ENCODE peak calls at places on chromosomes 13 and 19, in four cellular contexts. One of them, this sample, is unnamed. For H3K9me3, the result is how much of the 10 kb centered on the place peaks cover.

GRCh38 chr19:40416918-40417713 is 3.9 kb upstream of the PRX start:
- DNase-seq in suprapubic skin: no peak
- DNase-seq in SK-N-SH: no peak
- DNase-seq in breast epithelium: peak
- DNase-seq in this sample: peak

GRCh38 chr19:33902802-33903488 is 106.3 kb downstream of the KCTD15 start:
- DNase-seq in suprapubic skin: no peak
- DNase-seq in SK-N-SH: peak
- DNase-seq in breast epithelium: no peak
- DNase-seq in this sample: no peak

GRCh38 chr19:49592486-49593232 is 1.7 kb downstream of the PRR12 start:
- DNase-seq in suprapubic skin: no peak
- DNase-seq in SK-N-SH: no peak
- DNase-seq in breast epithelium: no peak
- DNase-seq in this sample: no peak

GRCh38 chr19:8585894-8586750 is 8.9 kb upstream of the MYO1F start:
- DNase-seq in suprapubic skin: no peak
- DNase-seq in SK-N-SH: peak
- DNase-seq in breast epithelium: no peak
- DNase-seq in this sample: peak

GRCh38 chr13:100274942-100275506 is 186.1 kb downstream of the PCCA start:
- DNase-seq in suprapubic skin: no peak
- DNase-seq in SK-N-SH: no peak
- DNase-seq in breast epithelium: no peak
- DNase-seq in this sample: no peak

GRCh38 chr13:87884874-87885273 is 213.7 kb downstream of the SLITRK5 start:
- DNase-seq in suprapubic skin: no peak
- DNase-seq in SK-N-SH: peak
- DNase-seq in breast epithelium: no peak
- DNase-seq in this sample: no peak

GRCh38 chr19:46717716-46718143 is 816 bp upstream of the PRKD2 start:
- DNase-seq in suprapubic skin: no peak
- DNase-seq in SK-N-SH: no peak
- DNase-seq in breast epithelium: no peak
- DNase-seq in this sample: no peak

GRCh38 chr19:21434516-21434915 is 37.6 kb downstream of the ZNF493 start:
- DNase-seq in suprapubic skin: no peak
- DNase-seq in SK-N-SH: no peak
- DNase-seq in breast epithelium: no peak
- DNase-seq in this sample: no peak

GRCh38 chr13:84999252-84999651 is 800.0 kb downstream of the SLITRK6 start:
- DNase-seq in suprapubic skin: no peak
- DNase-seq in SK-N-SH: no peak
- DNase-seq in breast epithelium: no peak
- DNase-seq in this sample: no peak

GRCh38 chr13:48233097-48233885 is at the start of gene ITM2B:
- DNase-seq in suprapubic skin: peak
- DNase-seq in SK-N-SH: peak
- DNase-seq in breast epithelium: peak
- DNase-seq in this sample: peak

GRCh38 chr19:17347877-17348276 is 10.5 kb downstream of the GTPBP3 start:
- DNase-seq in suprapubic skin: no peak
- DNase-seq in SK-N-SH: no peak
- DNase-seq in breast epithelium: no peak
- DNase-seq in this sample: no peak

GRCh38 chr19:38401148-38401547 is 1.7 kb upstream of the FAM98C start:
- DNase-seq in suprapubic skin: no peak
- DNase-seq in SK-N-SH: no peak
- DNase-seq in breast epithelium: no peak
- DNase-seq in this sample: no peak

GRCh38 chr19:8321760-8322637 is 703 bp downstream of the RPS28 start:
- DNase-seq in suprapubic skin: no peak
- DNase-seq in SK-N-SH: no peak
- DNase-seq in breast epithelium: no peak
- DNase-seq in this sample: no peak

GRCh38 chr19:41706741-41707501 is 1.5 kb upstream of the CEACAM5 start:
- DNase-seq in suprapubic skin: peak
- DNase-seq in SK-N-SH: peak
- DNase-seq in breast epithelium: no peak
- DNase-seq in this sample: peak

GRCh38 chr13:110269509-110270185 is 37.3 kb downstream of the COL4A1 start:
- DNase-seq in suprapubic skin: no peak
- DNase-seq in SK-N-SH: no peak
- DNase-seq in breast epithelium: no peak
- DNase-seq in this sample: no peak

GRCh38 chr13:50384724-50385123 is 369.5 kb downstream of the KCNRG start:
- DNase-seq in suprapubic skin: no peak
- DNase-seq in SK-N-SH: no peak
- DNase-seq in breast epithelium: no peak
- DNase-seq in this sample: no peak

GRCh38 chr13:77143325-77143907 is 116.5 kb upstream of the FBXL3 start:
- DNase-seq in suprapubic skin: no peak
- DNase-seq in SK-N-SH: no peak
- DNase-seq in breast epithelium: no peak
- DNase-seq in this sample: no peak

GRCh38 chr19:40671404-40671803 is 19.0 kb downstream of the NUMBL start:
- DNase-seq in suprapubic skin: no peak
- DNase-seq in SK-N-SH: no peak
- DNase-seq in breast epithelium: peak
- DNase-seq in this sample: no peak

GRCh38 chr19:34259367-34259865 is 5.1 kb downstream of the GARRE1 start:
- DNase-seq in suprapubic skin: no peak
- DNase-seq in SK-N-SH: no peak
- DNase-seq in breast epithelium: no peak
- DNase-seq in this sample: no peak

GRCh38 chr13:27821566-27821965 is 29.3 kb downstream of the GSX1 start:
- DNase-seq in suprapubic skin: no peak
- DNase-seq in SK-N-SH: no peak
- DNase-seq in breast epithelium: no peak
- DNase-seq in this sample: no peak

GRCh38 chr19:18558202-18558555 is 509 bp downstream of the KXD1 start:
- DNase-seq in suprapubic skin: no peak
- DNase-seq in SK-N-SH: no peak
- DNase-seq in breast epithelium: no peak
- DNase-seq in this sample: no peak

GRCh38 chr19:46990998-46991676 is 28.5 kb upstream of the NPAS1 start:
- DNase-seq in suprapubic skin: peak
- DNase-seq in SK-N-SH: peak
- DNase-seq in breast epithelium: peak
- DNase-seq in this sample: peak

GRCh38 chr13:85313761-85314503 is 485.3 kb downstream of the SLITRK6 start:
- DNase-seq in suprapubic skin: no peak
- DNase-seq in SK-N-SH: peak
- DNase-seq in breast epithelium: no peak
- DNase-seq in this sample: no peak

GRCh38 chr13:49346460-49346859 is 97.4 kb downstream of the CAB39L start:
- DNase-seq in suprapubic skin: no peak
- DNase-seq in SK-N-SH: no peak
- DNase-seq in breast epithelium: no peak
- DNase-seq in this sample: no peak

GRCh38 chr19:32823747-32824102 is 45.8 kb downstream of the SLC7A9 start:
- DNase-seq in suprapubic skin: peak
- DNase-seq in SK-N-SH: no peak
- DNase-seq in breast epithelium: no peak
- DNase-seq in this sample: no peak

GRCh38 chr13:110521296-110521680 is 40.2 kb downstream of the RAB20 start:
- DNase-seq in suprapubic skin: no peak
- DNase-seq in SK-N-SH: no peak
- DNase-seq in breast epithelium: no peak
- DNase-seq in this sample: no peak

DNA sequence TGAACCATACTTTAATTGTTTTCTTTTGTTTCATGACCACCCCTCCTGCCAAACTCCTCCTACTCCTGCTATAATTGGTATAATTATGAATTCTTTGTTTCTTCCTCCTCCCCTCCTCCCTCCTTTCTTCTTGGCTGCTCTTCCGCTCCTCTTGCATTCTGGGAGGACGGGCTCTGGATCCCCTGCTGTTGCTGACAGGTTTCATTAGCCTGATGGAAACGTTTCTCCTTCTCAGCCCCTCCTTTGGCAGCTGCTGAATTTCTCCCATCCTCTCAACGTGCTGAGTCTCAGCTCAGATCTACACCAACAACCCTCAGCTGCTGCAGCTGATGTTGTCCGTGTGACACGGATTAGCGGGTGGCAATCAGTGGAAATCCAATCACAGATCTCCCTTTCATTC is 97.1 kb upstream of the UBAC2 start:
- DNase-seq in suprapubic skin: no peak
- DNase-seq in SK-N-SH: peak
- DNase-seq in breast epithelium: no peak
- DNase-seq in this sample: no peak
- TF ChIP-seq POLR2AphosphoS5 in suprapubic skin: no peak
- TF ChIP-seq POLR2AphosphoS5 in SK-N-SH: no peak
- TF ChIP-seq POLR2AphosphoS5 in breast epithelium: no peak
- TF ChIP-seq POLR2AphosphoS5 in this sample: no peak

DNA sequence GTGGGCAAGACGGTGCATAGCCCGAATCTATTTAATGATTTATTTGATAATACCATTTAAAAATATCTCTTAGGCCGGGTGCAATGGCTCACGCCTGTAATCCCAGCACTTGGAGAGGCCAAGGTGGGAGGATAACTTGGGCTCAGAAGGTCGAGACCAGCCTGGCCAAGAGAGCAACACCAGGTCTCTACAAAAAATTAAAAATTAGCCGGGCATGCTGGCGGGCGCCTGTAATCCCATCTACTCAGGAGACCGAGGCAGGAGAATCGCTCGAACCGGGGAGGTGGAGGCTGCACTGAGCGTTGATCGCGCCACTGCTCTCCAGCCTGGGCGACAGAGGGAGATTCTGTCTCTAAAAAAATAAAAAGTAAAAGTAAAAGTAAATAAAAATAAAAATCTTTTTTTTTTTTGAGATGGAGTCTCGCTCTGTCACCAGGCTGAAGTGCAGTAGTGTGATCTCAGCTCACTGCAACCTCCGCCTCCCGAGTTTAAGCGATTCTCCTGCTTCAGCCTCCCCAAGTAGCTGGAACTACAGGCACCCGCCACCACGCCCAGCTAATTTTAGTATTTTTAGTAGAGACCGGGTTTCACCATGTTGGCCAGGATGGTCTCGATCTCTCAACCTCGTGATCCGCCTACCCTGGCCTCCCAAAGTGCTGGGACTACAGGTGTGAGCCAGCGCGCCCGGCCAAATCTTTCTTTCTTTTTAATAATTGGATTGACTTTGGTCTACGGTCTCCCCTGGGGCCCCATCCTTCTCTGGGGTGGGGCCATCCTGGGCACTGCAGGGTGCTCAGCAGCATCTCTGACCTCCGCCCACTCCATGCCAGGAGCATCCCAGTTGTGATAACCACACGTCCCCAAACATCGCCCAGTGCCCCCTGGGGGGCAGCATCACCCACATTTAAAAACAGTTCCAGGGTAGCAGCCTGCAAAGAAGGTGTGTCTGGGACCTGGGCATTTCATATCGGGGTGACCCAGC is 90.7 kb downstream of the GNG7 start:
- DNase-seq in suprapubic skin: no peak
- DNase-seq in SK-N-SH: no peak
- DNase-seq in breast epithelium: no peak
- DNase-seq in this sample: no peak
- TF ChIP-seq CTCF in suprapubic skin: no peak
- TF ChIP-seq CTCF in SK-N-SH: peak
- TF ChIP-seq CTCF in breast epithelium: no peak
- TF ChIP-seq CTCF in this sample: peak

DNA sequence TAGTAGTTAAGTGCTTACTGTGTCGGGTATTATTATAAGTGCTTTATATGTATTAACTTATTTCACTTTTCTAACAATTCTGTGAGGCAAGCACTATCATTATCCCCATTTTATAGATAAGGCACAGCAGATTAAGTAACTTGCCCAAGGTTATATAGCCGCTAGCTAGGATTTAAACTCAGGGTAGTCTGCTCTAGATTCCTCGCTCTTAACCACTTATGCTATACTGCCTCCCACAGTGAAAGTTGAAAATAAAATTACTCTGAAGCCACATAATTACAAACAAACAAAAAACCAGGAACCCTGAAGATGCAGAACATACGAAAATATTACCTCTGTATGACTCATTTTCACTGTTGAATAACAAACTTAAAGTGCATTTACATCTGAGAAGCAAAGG is 3.9 kb downstream of the TEX30 start:
- DNase-seq in suprapubic skin: no peak
- DNase-seq in SK-N-SH: peak
- DNase-seq in breast epithelium: no peak
- DNase-seq in this sample: no peak
- H3K9me3 ChIP-seq in suprapubic skin: under half
- H3K9me3 ChIP-seq in SK-N-SH: under half
- H3K9me3 ChIP-seq in breast epithelium: under half
- H3K9me3 ChIP-seq in this sample: under half

DNA sequence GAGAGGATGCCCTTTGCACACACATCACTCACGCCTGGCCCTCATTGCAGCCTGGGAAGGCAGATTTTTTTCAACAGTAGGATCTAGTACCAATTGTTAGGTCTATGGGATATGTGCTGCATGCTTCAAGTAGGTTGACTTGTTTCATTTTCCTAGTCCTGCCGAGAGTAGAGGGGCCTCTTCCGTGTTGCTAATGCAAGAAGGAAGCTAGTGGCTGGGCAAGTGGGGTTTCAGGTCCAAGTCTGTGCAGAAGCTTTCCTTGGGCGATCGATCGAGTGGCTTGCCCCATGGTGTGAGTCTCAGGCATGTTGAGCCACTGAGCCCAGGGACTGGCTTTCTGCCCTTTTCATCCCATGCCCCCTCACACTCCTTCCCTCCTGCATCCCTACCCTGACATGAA is 13.7 kb downstream of the ILF3 start:
- DNase-seq in suprapubic skin: no peak
- DNase-seq in SK-N-SH: no peak
- DNase-seq in breast epithelium: no peak
- DNase-seq in this sample: no peak
- TF ChIP-seq POLR2AphosphoS5 in suprapubic skin: no peak
- TF ChIP-seq POLR2AphosphoS5 in SK-N-SH: no peak
- TF ChIP-seq POLR2AphosphoS5 in breast epithelium: no peak
- TF ChIP-seq POLR2AphosphoS5 in this sample: no peak

GRCh38 chr19:14048439-14049153 is 13.3 kb downstream of the PALM3 start:
- DNase-seq in suprapubic skin: no peak
- DNase-seq in SK-N-SH: peak
- DNase-seq in breast epithelium: no peak
- DNase-seq in this sample: peak
- TF ChIP-seq CTCF in suprapubic skin: peak
- TF ChIP-seq CTCF in SK-N-SH: peak
- TF ChIP-seq CTCF in breast epithelium: peak
- TF ChIP-seq CTCF in this sample: peak

GRCh38 chr13:19158006-19158405 is 23.6 kb downstream of the TUBA3C start:
- DNase-seq in suprapubic skin: no peak
- DNase-seq in SK-N-SH: no peak
- DNase-seq in breast epithelium: no peak
- DNase-seq in this sample: no peak
- H3K9me3 ChIP-seq in suprapubic skin: under half
- H3K9me3 ChIP-seq in SK-N-SH: under half
- H3K9me3 ChIP-seq in breast epithelium: under half
- H3K9me3 ChIP-seq in this sample: under half

DNA sequence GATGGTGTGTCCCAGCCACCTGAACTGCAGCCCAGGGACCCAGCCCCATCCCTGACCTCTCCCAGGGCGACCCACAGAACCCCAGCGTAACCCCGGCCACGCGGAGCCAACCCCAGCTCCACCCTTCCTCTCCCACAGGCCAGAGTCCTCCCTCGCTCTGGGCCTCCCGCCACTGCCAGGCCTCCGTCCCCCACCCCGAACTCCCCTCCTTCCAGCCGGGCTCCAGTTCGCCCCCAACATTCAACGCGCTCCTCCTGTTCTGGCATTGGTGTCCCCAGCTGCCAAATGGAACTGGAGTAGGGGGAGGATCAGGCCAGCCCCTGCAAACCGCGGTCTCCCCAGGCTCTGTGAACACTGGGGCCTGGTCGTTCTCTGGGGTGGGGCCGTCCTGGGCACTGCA is 7.4 kb downstream of the LINGO3 start:
- DNase-seq in suprapubic skin: no peak
- DNase-seq in SK-N-SH: no peak
- DNase-seq in breast epithelium: no peak
- DNase-seq in this sample: no peak
- TF ChIP-seq POLR2AphosphoS5 in suprapubic skin: no peak
- TF ChIP-seq POLR2AphosphoS5 in SK-N-SH: no peak
- TF ChIP-seq POLR2AphosphoS5 in breast epithelium: no peak
- TF ChIP-seq POLR2AphosphoS5 in this sample: no peak